ENCODE peak calls at places on chromosome 2, in six cellular contexts. N, L, P, G, J and B are unnamed samples.

GRCh38 chr2:30807249-30807648 is at the start of gene CAPN13:
- DNase-seq in N (no peak), L (peak), P (no peak), G (no peak), J (no peak), B (no peak)

GRCh38 chr2:64267699-64268098 is 123.5 kb upstream of the PELI1 start:
- DNase-seq in N (no peak), L (no peak), P (no peak), G (no peak), J (no peak), B (no peak)

GRCh38 chr2:95346738-95347671 is 49.9 kb downstream of the KCNIP3 start:
- DNase-seq in N (no peak), L (peak), P (no peak), G (no peak), J (peak), B (peak)

GRCh38 chr2:191638079-191638801 is 39.7 kb upstream of the NABP1 start:
- DNase-seq in N (no peak), L (no peak), P (no peak), G (no peak), J (no peak), B (no peak)

GRCh38 chr2:45184606-45185005 is 175.4 kb upstream of the SIX2 start:
- DNase-seq in N (no peak), L (no peak), P (peak), G (no peak), J (no peak), B (no peak)

GRCh38 chr2:69438580-69438979 is 1.3 kb upstream of the NFU1 start:
- DNase-seq in N (no peak), L (no peak), P (no peak), G (no peak), J (no peak), B (no peak)

GRCh38 chr2:240834377-240834975 is 14.5 kb upstream of the KIF1A start:
- DNase-seq in N (no peak), L (no peak), P (no peak), G (no peak), J (no peak), B (no peak)

GRCh38 chr2:70050631-70051425 is 36.4 kb upstream of the PCBP1 start:
- DNase-seq in N (no peak), L (no peak), P (no peak), G (no peak), J (no peak), B (no peak)

GRCh38 chr2:118443596-118443995 is 355.3 kb downstream of the INSIG2 start:
- DNase-seq in N (no peak), L (no peak), P (no peak), G (peak), J (no peak), B (no peak)

GRCh38 chr2:180622122-180622918 is 358.1 kb upstream of the UBE2E3 start:
- DNase-seq in N (no peak), L (no peak), P (no peak), G (peak), J (no peak), B (no peak)

GRCh38 chr2:100786297-100786658 is 33.7 kb upstream of the NPAS2 start:
- DNase-seq in N (no peak), L (peak), P (peak), G (peak), J (no peak), B (no peak)

GRCh38 chr2:178109813-178110212 is 2.4 kb upstream of the RBM45 start:
- DNase-seq in N (no peak), L (no peak), P (peak), G (peak), J (no peak), B (no peak)

GRCh38 chr2:60152226-60152833 is 401.1 kb downstream of the BCL11A start:
- DNase-seq in N (no peak), L (no peak), P (no peak), G (peak), J (no peak), B (no peak)

GRCh38 chr2:109164739-109165221 is 35.8 kb downstream of the SH3RF3 start:
- DNase-seq in N (peak), L (no peak), P (no peak), G (no peak), J (peak), B (no peak)

GRCh38 chr2:17748745-17749144 is 4.9 kb downstream of the SMC6 start:
- DNase-seq in N (no peak), L (no peak), P (no peak), G (peak), J (no peak), B (no peak)

GRCh38 chr2:147739531-147739930 is 105.3 kb upstream of the ACVR2A start:
- DNase-seq in N (no peak), L (no peak), P (no peak), G (no peak), J (no peak), B (no peak)

GRCh38 chr2:85886585-85886984 is 2.2 kb downstream of the ST3GAL5 start:
- DNase-seq in N (no peak), L (no peak), P (peak), G (peak), J (peak), B (peak)

GRCh38 chr2:23826771-23827170 is 100.2 kb downstream of the ATAD2B start:
- DNase-seq in N (no peak), L (no peak), P (no peak), G (no peak), J (no peak), B (no peak)

GRCh38 chr2:132632000-132632649 is 37.9 kb downstream of the LYPD1 start:
- DNase-seq in N (no peak), L (no peak), P (no peak), G (peak), J (no peak), B (no peak)

GRCh38 chr2:120272763-120273481 is 20.3 kb downstream of the RALB start:
- DNase-seq in N (no peak), L (no peak), P (no peak), G (no peak), J (no peak), B (no peak)

GRCh38 chr2:190450363-190450762 is 42.2 kb downstream of the MFSD6 start:
- DNase-seq in N (no peak), L (no peak), P (no peak), G (no peak), J (no peak), B (no peak)

GRCh38 chr2:152624805-152625204 is 92.5 kb downstream of the PRPF40A start:
- DNase-seq in N (no peak), L (no peak), P (no peak), G (no peak), J (no peak), B (no peak)

GRCh38 chr2:201383156-201383555 is 26.0 kb upstream of the FLACC1 start:
- DNase-seq in N (no peak), L (no peak), P (peak), G (no peak), J (no peak), B (no peak)

GRCh38 chr2:196653843-196654242 is 14.3 kb downstream of the CCDC150 start:
- DNase-seq in N (no peak), L (no peak), P (no peak), G (no peak), J (no peak), B (no peak)

GRCh38 chr2:25274868-25275574 is 66.7 kb downstream of the DNMT3A start:
- DNase-seq in N (peak), L (no peak), P (no peak), G (no peak), J (peak), B (no peak)

GRCh38 chr2:178860551-178860950 is 53.3 kb upstream of the TTN start:
- DNase-seq in N (peak), L (no peak), P (no peak), G (peak), J (no peak), B (no peak)

GRCh38 chr2:9288681-9289338 is 82.2 kb downstream of the ASAP2 start:
- DNase-seq in N (no peak), L (no peak), P (peak), G (no peak), J (no peak), B (no peak)

GRCh38 chr2:240390091-240391073 is 45.1 kb upstream of the GPC1 start:
- DNase-seq in N (no peak), L (no peak), P (no peak), G (no peak), J (no peak), B (peak)

GRCh38 chr2:227214622-227215041 is 50.2 kb downstream of the COL4A3 start:
- DNase-seq in N (no peak), L (no peak), P (no peak), G (peak), J (no peak), B (no peak)

GRCh38 chr2:46827274-46827930 is 88.2 kb downstream of the MCFD2 start:
- DNase-seq in N (no peak), L (no peak), P (no peak), G (no peak), J (no peak), B (no peak)

DNA sequence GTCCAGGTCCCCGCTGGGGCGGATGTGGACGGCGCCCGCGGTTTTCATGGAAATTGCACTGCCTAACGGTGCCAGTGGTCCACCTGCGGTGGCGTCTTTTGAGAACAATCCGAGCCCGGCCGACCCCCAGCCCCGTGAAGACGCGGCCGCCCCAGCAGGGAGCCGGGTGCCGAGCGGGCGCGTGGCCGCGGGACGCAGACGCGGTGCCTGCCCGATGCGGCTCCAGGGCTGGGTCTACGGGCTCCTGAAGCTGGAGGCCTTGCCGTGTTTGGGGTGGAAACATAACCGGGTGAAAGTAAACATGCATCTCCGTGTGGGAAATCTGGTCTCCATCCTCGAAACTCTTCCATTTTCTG is 487 bp downstream of the INPP4A start:
- DNase-seq in N (no peak), L (no peak), P (no peak), G (no peak), J (no peak), B (no peak)
- TF ChIP-seq POLR2A in N (no peak), L (no peak), P (no peak), G (no peak), J (no peak), B (no peak)

DNA sequence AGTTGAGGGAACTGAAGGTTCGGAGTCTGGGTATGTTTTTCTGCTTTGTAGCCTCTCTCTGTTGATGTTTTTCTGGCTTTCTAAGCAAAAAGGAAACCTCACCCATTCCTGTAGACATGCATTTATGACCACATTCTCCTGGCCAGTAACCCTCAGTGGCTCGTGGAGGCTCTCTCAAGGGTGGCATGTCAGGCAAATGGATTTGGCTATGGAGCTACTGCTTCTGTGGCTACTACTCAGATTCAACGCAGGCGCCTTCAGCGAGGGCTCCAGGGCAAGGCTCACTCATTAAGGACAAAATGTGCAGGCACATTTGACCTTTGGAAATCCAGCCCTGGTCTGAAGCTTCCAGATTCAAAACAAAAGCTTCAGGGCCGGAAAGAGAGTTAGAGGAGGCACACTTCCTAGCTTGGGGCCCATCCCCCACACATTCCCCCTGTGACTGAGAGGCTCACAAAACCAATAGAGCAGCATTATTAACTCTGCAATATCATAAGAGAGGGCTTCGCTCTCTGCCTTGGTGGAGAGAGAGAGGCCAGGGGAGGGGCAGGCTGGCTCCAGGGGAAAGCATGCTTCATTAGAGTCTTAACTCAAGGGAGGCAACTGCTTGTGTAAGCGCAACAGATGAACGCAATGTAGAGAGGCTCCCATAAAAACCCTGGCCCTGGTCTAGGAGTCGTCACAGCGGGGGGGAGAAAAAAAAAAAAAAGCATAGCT is 22.1 kb downstream of the KLF7 start:
- DNase-seq in N (peak), L (peak), P (no peak), G (no peak), J (peak), B (peak)
- TF ChIP-seq POLR2A in N (no peak), L (no peak), P (no peak), G (no peak), J (no peak), B (peak)

GRCh38 chr2:32063310-32064020 is at the start of gene SPAST:
- DNase-seq in N (peak), L (peak), P (peak), G (peak), J (peak), B (peak)
- TF ChIP-seq POLR2A in N (no peak), L (no peak), P (peak), G (peak), J (peak), B (no peak)

GRCh38 chr2:105274046-105274445 is 32.5 kb downstream of the GPR45 start:
- DNase-seq in N (no peak), L (no peak), P (no peak), G (no peak), J (no peak), B (no peak)
- TF ChIP-seq POLR2A in N (no peak), L (no peak), P (no peak), G (no peak), J (no peak), B (no peak)

DNA sequence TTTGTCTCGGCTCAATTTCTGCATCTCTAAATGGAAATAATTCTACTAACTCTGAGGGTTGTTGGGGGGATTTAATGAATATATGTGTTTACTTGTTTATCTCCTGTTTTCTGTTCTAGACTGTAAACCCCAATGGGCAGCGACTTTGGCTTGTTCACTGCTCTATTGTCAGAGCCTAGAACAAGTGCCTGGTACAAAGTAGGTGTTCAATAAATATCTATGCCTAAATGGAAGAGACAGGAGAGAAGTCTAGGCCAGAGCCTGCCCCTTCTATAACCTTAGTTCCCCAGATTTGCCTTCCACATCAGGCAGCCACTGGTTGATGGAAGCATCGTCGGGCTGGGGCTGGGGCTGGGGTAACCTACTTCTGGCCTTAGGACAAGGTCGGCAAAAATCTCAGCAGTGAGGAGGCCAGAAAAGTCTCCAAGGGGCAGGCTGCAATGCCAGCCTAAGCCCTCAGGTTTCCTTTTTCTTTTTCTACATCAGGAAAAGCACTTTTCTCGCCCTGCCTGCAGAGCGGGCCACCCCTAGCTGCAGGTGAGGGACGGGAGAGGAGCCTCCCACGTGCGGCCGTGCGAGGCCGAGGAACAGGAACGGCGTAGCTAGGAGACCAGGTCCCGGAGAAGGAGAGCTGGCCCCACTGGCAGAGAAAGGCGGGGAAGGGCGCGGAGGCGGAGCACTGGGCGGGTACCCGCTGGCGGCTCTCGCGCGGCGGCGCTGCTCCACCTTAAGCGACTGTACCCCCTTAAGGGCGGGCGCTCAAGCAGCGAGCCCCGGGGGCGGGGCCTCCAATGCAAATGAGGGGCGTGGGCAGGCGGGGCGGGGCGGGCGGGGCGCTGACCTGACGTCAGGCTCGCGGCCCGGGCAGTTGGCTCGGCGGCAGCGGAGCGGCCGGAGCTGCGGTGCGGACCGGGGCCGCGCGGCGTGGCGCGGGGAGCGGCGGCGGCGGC is at the start of gene CNNM4:
- DNase-seq in N (peak), L (peak), P (peak), G (peak), J (peak), B (peak)
- TF ChIP-seq POLR2A in N (no peak), L (no peak), P (peak), G (peak), J (peak), B (no peak)

DNA sequence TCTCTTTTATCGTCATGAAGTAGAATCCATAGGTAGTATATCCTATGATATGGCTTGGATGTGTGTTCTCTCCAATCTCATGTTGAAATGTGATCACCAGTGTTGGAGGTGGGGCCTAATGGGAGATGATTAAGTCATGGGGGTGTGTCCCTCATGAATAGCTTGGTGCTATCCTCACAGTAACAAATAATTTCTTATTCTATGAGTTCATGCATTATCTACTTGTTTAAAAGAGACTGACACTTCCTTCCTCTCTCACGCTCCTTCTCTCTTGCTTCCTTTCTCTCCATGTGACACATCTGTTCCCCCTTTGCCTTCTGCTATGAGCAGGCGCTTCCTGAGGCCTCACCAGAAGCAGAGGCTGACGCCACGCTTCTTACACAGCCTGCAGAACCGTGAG is 165.6 kb downstream of the MREG start:
- DNase-seq in N (no peak), L (no peak), P (no peak), G (no peak), J (no peak), B (no peak)
- TF ChIP-seq POLR2A in N (no peak), L (no peak), P (no peak), G (no peak), J (no peak), B (no peak)

GRCh38 chr2:38666578-38666926 is 638 bp downstream of the GALM start:
- DNase-seq in N (no peak), L (peak), P (no peak), G (no peak), J (no peak), B (no peak)

GRCh38 chr2:38668787-38669479 is 3.0 kb downstream of the GALM start:
- DNase-seq in N (no peak), L (no peak), P (no peak), G (no peak), J (no peak), B (no peak)

GRCh38 chr2:38661306-38661705 is 4.6 kb upstream of the GALM start:
- DNase-seq in N (no peak), L (no peak), P (no peak), G (no peak), J (no peak), B (no peak)

GRCh38 chr2:38668092-38668491 is 2.2 kb downstream of the GALM start:
- DNase-seq in N (no peak), L (no peak), P (no peak), G (no peak), J (no peak), B (no peak)

GRCh38 chr2:38665854-38666577 is at the start of gene GALM:
- DNase-seq in N (peak), L (peak), P (peak), G (peak), J (peak), B (peak)
- TF ChIP-seq POLR2A in N (no peak), L (peak), P (no peak), G (peak), J (peak), B (no peak)

DNA sequence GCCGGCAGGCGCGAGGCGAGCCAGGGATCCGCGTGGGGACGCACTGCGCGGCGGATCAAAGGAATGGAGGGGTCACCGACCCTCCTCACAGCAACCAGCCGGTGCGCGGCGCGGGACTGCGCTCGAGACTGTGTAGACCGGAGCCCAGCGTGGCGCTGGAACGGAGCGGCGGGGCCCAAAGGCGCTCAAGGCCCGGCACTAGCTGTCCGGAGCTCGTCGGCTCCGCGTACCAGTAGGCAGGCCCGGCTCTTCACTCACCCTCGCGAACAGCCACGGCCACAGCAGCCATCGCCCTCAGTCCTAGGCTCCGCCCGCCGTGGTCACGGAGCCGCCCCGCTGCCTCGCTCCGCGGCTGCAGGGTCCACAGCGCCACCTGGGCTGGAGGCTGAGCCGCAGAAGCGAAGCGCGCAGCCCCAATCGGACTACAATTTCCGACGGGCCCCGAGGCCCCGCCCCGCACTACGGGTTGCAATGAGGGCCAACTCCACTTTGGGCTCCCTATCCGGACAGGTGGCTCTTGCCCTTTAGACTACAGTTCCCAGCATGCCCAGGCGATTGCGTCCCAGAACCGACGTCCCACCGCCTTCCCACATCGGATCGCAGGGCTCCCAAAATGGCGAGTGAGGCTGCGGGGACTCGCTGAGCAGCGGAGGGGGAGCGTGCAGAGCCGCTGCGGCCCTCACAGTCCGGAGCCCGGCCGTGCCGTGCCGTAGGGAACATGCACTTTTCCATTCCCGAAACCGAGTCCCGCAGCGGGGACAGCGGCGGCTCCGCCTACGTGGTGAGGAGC is at the start of the genes EIF2B4 and SNX17:
- DNase-seq in N (peak), L (peak), P (peak), G (peak), J (peak), B (peak)
- TF ChIP-seq POLR2A in N (no peak), L (no peak), P (peak), G (peak), J (peak), B (no peak)